ENCODE peak calls at places on chromosomes 3 and 15, in seven cellular contexts. O, Q, L, Y, B, J and K are unnamed samples.

GRCh38 chr3:97948351-97949109 is 23.7 kb downstream of the RIOX2 start:
- DNase-seq in Y (no peak), Q (no peak), J (no peak), O (no peak), L (no peak), B (no peak), K (no peak)

GRCh38 chr3:154540950-154541604 is 111.1 kb upstream of the GPR149 start:
- DNase-seq in J (no peak), Q (no peak), B (no peak), Y (no peak), L (no peak), O (no peak), K (no peak)

GRCh38 chr3:108661699-108662098 is 72.2 kb downstream of the DZIP3 start:
- DNase-seq in Y (no peak), B (no peak), O (no peak), Q (no peak), L (no peak), J (no peak), K (no peak)

GRCh38 chr15:66151809-66152208 is 101.7 kb downstream of the MEGF11 start:
- DNase-seq in O (no peak), Y (no peak), J (peak), B (no peak), L (no peak), Q (no peak), K (peak)

GRCh38 chr15:78292219-78292618 is 7.2 kb downstream of the SKIC8 start:
- DNase-seq in B (no peak), Q (no peak), Y (no peak), J (no peak), O (no peak), L (no peak), K (no peak)

GRCh38 chr15:99123706-99124451 is 19.0 kb downstream of the SYNM start:
- DNase-seq in L (peak), O (peak), J (peak), Q (peak), B (no peak), Y (peak), K (peak)

GRCh38 chr3:157819415-157819814 is 286.8 kb downstream of the SHOX2 start:
- DNase-seq in Y (no peak), O (no peak), Q (no peak), L (no peak), B (no peak), J (peak), K (no peak)

GRCh38 chr3:30199855-30200254 is 406.5 kb upstream of the TGFBR2 start:
- DNase-seq in J (no peak), L (no peak), Q (no peak), Y (no peak), O (no peak), B (no peak), K (no peak)

GRCh38 chr3:52181543-52181942 is 16.4 kb upstream of the ALAS1 start:
- DNase-seq in Y (no peak), L (no peak), B (no peak), O (no peak), Q (no peak), J (no peak), K (no peak)

GRCh38 chr3:189985938-189986337 is 134.8 kb downstream of the P3H2 start:
- DNase-seq in O (no peak), Y (no peak), Q (no peak), J (no peak), B (no peak), L (no peak), K (no peak)

GRCh38 chr3:65776494-65776893 is 262.2 kb downstream of the MAGI1 start:
- DNase-seq in L (no peak), J (no peak), Y (no peak), B (no peak), Q (no peak), O (no peak), K (no peak)

GRCh38 chr3:58588030-58588614 is 10.9 kb upstream of the FAM107A start:
- DNase-seq in Q (no peak), J (no peak), Y (no peak), L (no peak), O (no peak), B (no peak), K (no peak)

GRCh38 chr3:159536876-159537275 is 451.8 kb upstream of the IL12A start:
- DNase-seq in J (no peak), Y (no peak), O (no peak), B (no peak), Q (no peak), L (no peak), K (no peak)

GRCh38 chr15:78691873-78692421 is 50.9 kb upstream of the CHRNB4 start:
- DNase-seq in J (no peak), L (no peak), O (no peak), Y (no peak), Q (no peak), B (no peak), K (no peak)

GRCh38 chr3:42666577-42666998 is 13.1 kb downstream of the ZBTB47 start:
- DNase-seq in Q (no peak), Y (no peak), J (peak), L (no peak), O (peak), B (no peak), K (no peak)

GRCh38 chr3:69142090-69142489 is 19.7 kb upstream of the LMOD3 start:
- DNase-seq in L (no peak), B (no peak), J (no peak), Y (no peak), O (peak), Q (no peak), K (no peak)

GRCh38 chr15:41564286-41564959 is 5.4 kb downstream of the TYRO3 start:
- DNase-seq in L (no peak), B (peak), J (peak), Q (no peak), Y (no peak), O (no peak), K (no peak)

GRCh38 chr3:118772036-118773030 is 262.3 kb downstream of the IGSF11 start:
- DNase-seq in B (no peak), Y (no peak), L (no peak), Q (no peak), J (no peak), O (no peak), K (no peak)

GRCh38 chr3:112395166-112395894 is 62.4 kb downstream of the CD200 start:
- DNase-seq in O (no peak), J (no peak), L (no peak), Q (no peak), B (no peak), Y (no peak), K (no peak)

GRCh38 chr15:49831206-49831965 is 210.5 kb downstream of the DTWD1 start:
- DNase-seq in Q (no peak), O (peak), Y (no peak), L (no peak), J (peak), B (no peak), K (peak)

GRCh38 chr3:67031986-67032385 is 33.9 kb downstream of the KBTBD8 start:
- DNase-seq in Y (no peak), Q (no peak), O (no peak), J (no peak), B (no peak), L (no peak), K (no peak)

GRCh38 chr3:16697437-16698258 is 92.4 kb upstream of the DAZL start:
- DNase-seq in Y (no peak), J (no peak), B (no peak), L (no peak), Q (no peak), O (no peak), K (no peak)

GRCh38 chr15:63110428-63111026 is 11.1 kb upstream of the LACTB start:
- DNase-seq in J (no peak), L (no peak), Q (no peak), Y (no peak), B (no peak), O (no peak), K (no peak)
- H3K27ac ChIP-seq in J (no peak), L (no peak), Q (peak), Y (no peak), B (no peak), O (no peak), K (no peak)

DNA sequence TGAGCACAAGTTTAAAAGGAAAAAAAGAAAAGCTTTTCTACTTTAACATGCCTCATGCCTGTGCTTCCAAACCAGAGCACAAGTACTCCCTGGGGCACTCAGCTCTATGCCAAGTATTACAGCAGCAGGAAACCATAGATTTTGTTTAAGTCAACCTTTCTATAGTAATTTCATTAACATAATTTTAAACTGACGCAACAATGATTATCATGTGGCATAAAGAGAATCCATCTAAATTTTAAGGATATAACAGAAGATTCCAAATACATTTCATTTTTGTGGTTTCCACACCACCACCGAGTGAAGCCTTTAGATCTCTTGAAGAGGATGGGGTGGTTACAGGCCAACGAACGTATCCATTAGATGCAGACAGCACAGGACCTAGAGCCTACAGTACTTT is 112.1 kb downstream of the TNIK start:
- DNase-seq in Q (no peak), B (no peak), O (no peak), Y (no peak), J (no peak), L (no peak), K (no peak)
- H3K27ac ChIP-seq in Q (no peak), B (no peak), O (peak), Y (no peak), J (no peak), L (no peak), K (peak)

GRCh38 chr15:29872716-29873115 is 50.4 kb upstream of the TJP1 start:
- DNase-seq in O (no peak), Y (no peak), B (no peak), Q (no peak), J (no peak), L (no peak), K (no peak)

GRCh38 chr15:29873942-29874341 is 51.7 kb upstream of the TJP1 start:
- DNase-seq in Q (no peak), J (no peak), Y (no peak), O (no peak), B (no peak), L (no peak), K (no peak)

GRCh38 chr15:29873264-29873663 is 51.0 kb upstream of the TJP1 start:
- DNase-seq in Q (no peak), L (no peak), O (no peak), B (no peak), Y (no peak), J (no peak), K (no peak)

GRCh38 chr15:29871401-29871800 is 49.1 kb upstream of the TJP1 start:
- DNase-seq in Y (no peak), B (no peak), J (peak), L (no peak), Q (no peak), O (peak), K (peak)

GRCh38 chr15:29870495-29871151 is 48.4 kb upstream of the TJP1 start:
- DNase-seq in O (no peak), Y (no peak), B (no peak), L (no peak), Q (no peak), J (peak), K (peak)
- H3K27ac ChIP-seq in O (peak), Y (peak), B (no peak), L (no peak), Q (no peak), J (peak), K (peak)

GRCh38 chr15:96264351-96264798 is 66.1 kb upstream of the NR2F2 start:
- DNase-seq in Y (no peak), Q (no peak), B (no peak), J (no peak), O (peak), L (no peak), K (no peak)

GRCh38 chr15:96261575-96262034 is 68.9 kb upstream of the NR2F2 start:
- DNase-seq in J (no peak), Q (no peak), Y (no peak), B (no peak), O (no peak), L (no peak), K (no peak)

GRCh38 chr15:96262497-96263268 is 67.8 kb upstream of the NR2F2 start:
- DNase-seq in J (no peak), O (no peak), L (no peak), Y (no peak), Q (no peak), B (no peak), K (no peak)

GRCh38 chr15:96264801-96265515 is 65.5 kb upstream of the NR2F2 start:
- DNase-seq in J (no peak), Y (no peak), L (no peak), B (no peak), O (no peak), Q (peak), K (no peak)

GRCh38 chr15:96262097-96262496 is 68.4 kb upstream of the NR2F2 start:
- DNase-seq in L (no peak), O (no peak), Q (no peak), J (no peak), B (no peak), Y (no peak), K (no peak)
- H3K27ac ChIP-seq in L (no peak), O (no peak), Q (peak), J (no peak), B (no peak), Y (no peak), K (no peak)

DNA sequence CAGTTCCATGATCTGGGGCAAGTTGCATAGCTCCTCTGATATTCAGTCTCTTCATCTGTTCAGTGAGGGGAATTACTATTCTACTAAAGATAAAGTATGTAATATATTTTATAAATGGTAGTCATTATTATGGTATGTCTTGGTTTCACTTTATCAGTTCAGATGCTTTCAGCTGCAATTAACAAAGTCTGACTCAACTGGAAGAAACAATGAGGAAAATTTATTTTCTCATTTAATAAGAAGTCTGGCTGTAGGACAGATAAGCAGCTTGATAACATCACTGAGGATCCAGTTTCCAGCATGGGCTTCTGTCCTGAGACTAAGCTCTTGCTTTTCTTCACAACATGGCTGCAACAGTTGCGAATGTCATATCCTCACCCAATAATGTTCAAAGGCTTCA is 354.3 kb upstream of the TRIM42 start:
- DNase-seq in L (no peak), Y (no peak), Q (no peak), B (no peak), J (no peak), O (no peak), K (no peak)
- H3K27ac ChIP-seq in L (no peak), Y (no peak), Q (no peak), B (no peak), J (no peak), O (no peak), K (no peak)

DNA sequence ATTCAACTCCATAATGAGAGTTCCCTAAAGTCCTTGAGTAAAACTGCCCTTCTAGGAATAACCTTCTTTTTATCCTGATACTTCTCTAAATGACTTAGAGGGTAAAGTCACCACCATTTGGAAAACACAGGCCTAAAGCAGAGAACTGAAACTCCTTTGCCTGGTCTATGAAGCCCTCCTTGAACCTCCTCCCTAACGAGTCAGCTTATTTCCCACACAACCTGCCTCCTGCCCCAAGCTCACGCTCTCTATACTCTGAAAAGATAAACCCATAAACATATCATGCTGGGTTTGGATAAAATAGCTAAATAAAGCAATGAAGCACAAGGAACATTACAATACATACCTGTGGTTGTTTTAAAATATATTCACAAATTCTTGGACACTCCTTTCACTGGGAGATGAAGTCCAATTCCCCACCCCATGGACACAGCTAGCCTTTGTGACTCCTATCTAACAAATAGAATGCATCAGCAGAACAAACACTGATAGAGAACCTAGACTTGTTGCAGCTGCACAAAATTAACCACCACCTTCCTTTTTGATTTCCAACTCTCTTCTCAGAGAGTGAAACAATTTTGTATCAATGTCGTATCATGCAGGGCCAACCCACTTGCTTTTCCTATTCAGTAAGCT is 98.2 kb downstream of the PLCH1 start:
- DNase-seq in O (no peak), B (no peak), Y (no peak), J (no peak), Q (no peak), L (no peak), K (no peak)
- H3K27ac ChIP-seq in O (no peak), B (no peak), Y (no peak), J (no peak), Q (no peak), L (no peak), K (no peak)